ENCODE peak calls at places on chromosomes 13 and 19, in ten cellular contexts. One of them, this sample, is unnamed.

GRCh38 chr13:32142956-32143375 is 111.4 kb downstream of the FRY start:
- DNase-seq in IMR-90: peak; percentile 52
- DNase-seq in H54: no peak
- DNase-seq in uterus: no peak
- DNase-seq in NB4: peak; percentile 67
- DNase-seq in body of pancreas: no peak
- DNase-seq in heart left ventricle: no peak
- DNase-seq in breast epithelium: no peak
- DNase-seq in tibial nerve: no peak
- DNase-seq in transverse colon: no peak
- DNase-seq in this sample: no peak

GRCh38 chr13:106104281-106104901 is 431.1 kb downstream of the EFNB2 start:
- DNase-seq in H54: peak; percentile 83
- DNase-seq in uterus: no peak
- DNase-seq in tibial nerve: no peak
- DNase-seq in transverse colon: no peak
- DNase-seq in NB4: no peak
- DNase-seq in heart left ventricle: no peak
- DNase-seq in body of pancreas: no peak
- DNase-seq in IMR-90: peak; percentile 91
- DNase-seq in breast epithelium: no peak
- DNase-seq in this sample: no peak

GRCh38 chr19:29107831-29108230 is 105.1 kb downstream of the UQCRFS1 start:
- DNase-seq in uterus: no peak
- DNase-seq in breast epithelium: no peak
- DNase-seq in body of pancreas: no peak
- DNase-seq in heart left ventricle: no peak
- DNase-seq in H54: no peak
- DNase-seq in tibial nerve: no peak
- DNase-seq in IMR-90: no peak
- DNase-seq in transverse colon: no peak
- DNase-seq in NB4: no peak
- DNase-seq in this sample: no peak

GRCh38 chr19:18091217-18091608 is 4.5 kb upstream of the IL12RB1 start:
- DNase-seq in breast epithelium: no peak
- DNase-seq in body of pancreas: peak; percentile 33
- DNase-seq in heart left ventricle: peak; percentile 68
- DNase-seq in H54: no peak
- DNase-seq in uterus: no peak
- DNase-seq in transverse colon: peak; percentile 78
- DNase-seq in NB4: peak; percentile 81
- DNase-seq in tibial nerve: peak; percentile 53
- DNase-seq in IMR-90: no peak
- DNase-seq in this sample: peak; percentile 79

GRCh38 chr13:50116430-50116973 is 101.3 kb downstream of the KCNRG start:
- DNase-seq in H54: no peak
- DNase-seq in transverse colon: no peak
- DNase-seq in heart left ventricle: no peak
- DNase-seq in IMR-90: peak; percentile 19
- DNase-seq in body of pancreas: no peak
- DNase-seq in breast epithelium: no peak
- DNase-seq in uterus: no peak
- DNase-seq in tibial nerve: no peak
- DNase-seq in NB4: no peak
- DNase-seq in this sample: no peak

GRCh38 chr13:51261610-51262249 is 39.5 kb downstream of the FAM124A start:
- DNase-seq in heart left ventricle: no peak
- DNase-seq in NB4: no peak
- DNase-seq in body of pancreas: no peak
- DNase-seq in uterus: no peak
- DNase-seq in IMR-90: no peak
- DNase-seq in tibial nerve: no peak
- DNase-seq in transverse colon: no peak
- DNase-seq in breast epithelium: no peak
- DNase-seq in H54: no peak
- DNase-seq in this sample: no peak

GRCh38 chr13:72537400-72537780 is 190.0 kb downstream of the MZT1 start:
- DNase-seq in tibial nerve: no peak
- DNase-seq in transverse colon: no peak
- DNase-seq in uterus: no peak
- DNase-seq in heart left ventricle: no peak
- DNase-seq in H54: no peak
- DNase-seq in NB4: no peak
- DNase-seq in body of pancreas: no peak
- DNase-seq in IMR-90: no peak
- DNase-seq in breast epithelium: no peak
- DNase-seq in this sample: no peak

GRCh38 chr19:39409207-39409885 is 2.7 kb downstream of the ZFP36 start:
- DNase-seq in body of pancreas: peak; percentile 96
- DNase-seq in IMR-90: peak; percentile 61
- DNase-seq in H54: peak; percentile 75
- DNase-seq in tibial nerve: peak; percentile 89
- DNase-seq in uterus: peak; percentile 95
- DNase-seq in transverse colon: peak; percentile 96
- DNase-seq in NB4: peak; percentile 72
- DNase-seq in breast epithelium: peak; percentile 97
- DNase-seq in heart left ventricle: peak; percentile 94
- DNase-seq in this sample: peak; percentile 96

GRCh38 chr13:114236224-114236623 is 1.5 kb downstream of the CDC16 start:
- DNase-seq in heart left ventricle: no peak
- DNase-seq in transverse colon: no peak
- DNase-seq in NB4: no peak
- DNase-seq in body of pancreas: no peak
- DNase-seq in tibial nerve: no peak
- DNase-seq in H54: no peak
- DNase-seq in uterus: no peak
- DNase-seq in breast epithelium: no peak
- DNase-seq in IMR-90: no peak
- DNase-seq in this sample: no peak

GRCh38 chr13:26062853-26063444 is 11.1 kb upstream of the SHISA2 start:
- DNase-seq in uterus: no peak
- DNase-seq in IMR-90: peak; percentile 33
- DNase-seq in NB4: peak; percentile 75
- DNase-seq in tibial nerve: peak; percentile 59
- DNase-seq in transverse colon: peak; percentile 15
- DNase-seq in H54: no peak
- DNase-seq in body of pancreas: peak; percentile 55
- DNase-seq in breast epithelium: no peak
- DNase-seq in heart left ventricle: peak; percentile 44
- DNase-seq in this sample: no peak

GRCh38 chr19:7069904-7070226 is 362 bp downstream of the ZNF557 start:
- DNase-seq in breast epithelium: no peak
- DNase-seq in heart left ventricle: no peak
- DNase-seq in H54: no peak
- DNase-seq in tibial nerve: no peak
- DNase-seq in transverse colon: no peak
- DNase-seq in NB4: no peak
- DNase-seq in uterus: no peak
- DNase-seq in body of pancreas: no peak
- DNase-seq in IMR-90: no peak
- DNase-seq in this sample: no peak

GRCh38 chr13:96238861-96239260 is 149.0 kb downstream of the HS6ST3 start:
- DNase-seq in NB4: no peak
- DNase-seq in breast epithelium: no peak
- DNase-seq in IMR-90: no peak
- DNase-seq in transverse colon: no peak
- DNase-seq in tibial nerve: no peak
- DNase-seq in heart left ventricle: no peak
- DNase-seq in H54: no peak
- DNase-seq in body of pancreas: no peak
- DNase-seq in uterus: no peak
- DNase-seq in this sample: no peak

GRCh38 chr19:31911577-31911976 is 433.8 kb upstream of the ZNF507 start:
- DNase-seq in uterus: no peak
- DNase-seq in breast epithelium: no peak
- DNase-seq in H54: no peak
- DNase-seq in body of pancreas: no peak
- DNase-seq in transverse colon: no peak
- DNase-seq in tibial nerve: no peak
- DNase-seq in heart left ventricle: no peak
- DNase-seq in IMR-90: no peak
- DNase-seq in NB4: no peak
- DNase-seq in this sample: no peak

DNA sequence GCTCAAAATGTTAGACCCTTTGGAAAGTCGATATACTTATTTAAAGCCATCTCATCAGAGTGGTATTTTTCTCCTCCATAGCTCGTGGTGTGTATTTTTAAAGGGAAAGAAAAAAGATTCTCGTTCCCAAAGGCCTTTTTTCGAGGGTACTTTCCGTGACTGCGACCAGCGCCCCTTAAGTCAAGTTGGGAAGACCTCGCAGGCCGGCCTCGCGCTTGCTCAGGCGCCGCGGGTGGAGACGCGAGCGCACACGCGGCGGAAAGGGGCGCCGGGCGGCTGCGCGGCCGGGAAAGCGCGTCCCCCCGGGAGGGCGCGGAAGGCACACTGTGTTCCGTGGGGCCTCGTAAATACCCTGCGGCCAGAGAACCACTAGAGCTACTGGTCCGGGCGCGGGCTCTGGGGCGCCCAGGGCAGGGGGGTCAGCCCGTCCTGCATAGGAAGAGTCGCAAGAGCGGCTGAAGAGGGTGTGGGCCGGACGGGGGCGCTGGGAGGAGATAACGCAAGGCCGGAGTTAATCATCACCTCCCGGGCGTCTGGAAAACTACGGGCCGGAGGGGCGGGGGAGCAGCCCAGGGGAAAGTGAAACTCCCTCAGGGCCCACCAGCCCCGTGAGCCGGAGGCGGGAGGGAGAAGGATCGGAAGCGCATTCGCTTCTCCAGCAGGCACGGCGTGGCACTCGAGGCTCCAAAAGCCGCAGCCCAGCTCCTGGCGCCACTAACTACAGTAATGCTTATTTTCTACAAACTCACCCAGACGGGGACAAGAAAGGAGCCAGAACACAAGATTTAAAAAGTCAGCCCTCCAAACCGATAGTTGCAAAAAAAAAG is 1.2 kb upstream of the WBP4 start:
- DNase-seq in breast epithelium: peak; percentile 75
- DNase-seq in heart left ventricle: peak; percentile 90
- DNase-seq in tibial nerve: peak; percentile 79
- DNase-seq in transverse colon: peak; percentile 94
- DNase-seq in IMR-90: peak; percentile 87
- DNase-seq in NB4: peak; percentile 98
- DNase-seq in body of pancreas: peak; percentile 92
- DNase-seq in H54: peak; percentile 32
- DNase-seq in uterus: peak; percentile 91
- DNase-seq in this sample: peak; percentile 96
- TF ChIP-seq POLR2A in breast epithelium: no peak
- TF ChIP-seq POLR2A in heart left ventricle: peak; percentile 69
- TF ChIP-seq POLR2A in tibial nerve: peak; percentile 73
- TF ChIP-seq POLR2A in transverse colon: peak; percentile 71
- TF ChIP-seq POLR2A in IMR-90: peak; percentile 75
- TF ChIP-seq POLR2A in NB4: peak; percentile 68
- TF ChIP-seq POLR2A in body of pancreas: peak; percentile 80
- TF ChIP-seq POLR2A in H54: peak; percentile 44
- TF ChIP-seq POLR2A in uterus: peak; percentile 28
- TF ChIP-seq POLR2A in this sample: no peak

DNA sequence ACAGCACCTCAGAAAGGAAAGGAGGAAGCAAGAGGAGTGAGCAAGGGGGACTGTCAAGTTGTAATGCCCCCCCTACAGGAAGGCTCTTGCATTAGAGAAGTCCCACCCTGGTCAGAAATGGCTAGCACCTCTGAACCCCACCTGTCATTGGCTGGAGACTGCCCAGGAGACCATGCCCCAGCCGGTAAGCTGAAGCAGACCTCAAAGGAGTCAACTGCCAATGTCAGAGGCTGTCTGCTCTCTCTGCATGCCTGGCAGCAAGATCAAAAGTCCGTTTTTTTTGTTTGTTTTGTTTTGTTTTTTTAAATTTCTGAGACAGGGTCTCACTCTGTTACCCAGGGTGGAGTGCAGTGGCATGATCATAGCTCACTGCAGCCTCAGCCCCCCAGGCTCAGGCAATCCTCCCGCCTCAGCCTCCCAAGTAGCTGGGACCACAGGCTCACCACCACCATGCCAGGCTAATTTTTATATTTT is 8.1 kb upstream of the BCL3 start:
- DNase-seq in NB4: peak; percentile 50
- DNase-seq in body of pancreas: no peak
- DNase-seq in breast epithelium: no peak
- DNase-seq in IMR-90: no peak
- DNase-seq in transverse colon: no peak
- DNase-seq in uterus: no peak
- DNase-seq in heart left ventricle: no peak
- DNase-seq in H54: no peak
- DNase-seq in tibial nerve: no peak
- DNase-seq in this sample: no peak
- TF ChIP-seq POLR2A in NB4: no peak
- TF ChIP-seq POLR2A in body of pancreas: no peak
- TF ChIP-seq POLR2A in breast epithelium: no peak
- TF ChIP-seq POLR2A in IMR-90: no peak
- TF ChIP-seq POLR2A in transverse colon: no peak
- TF ChIP-seq POLR2A in uterus: no peak
- TF ChIP-seq POLR2A in heart left ventricle: no peak
- TF ChIP-seq POLR2A in H54: no peak
- TF ChIP-seq POLR2A in tibial nerve: no peak
- TF ChIP-seq POLR2A in this sample: no peak

GRCh38 chr19:1009043-1009975 is 9.1 kb downstream of the GRIN3B start:
- DNase-seq in breast epithelium: no peak
- DNase-seq in IMR-90: peak; percentile 83
- DNase-seq in H54: peak; percentile 77
- DNase-seq in transverse colon: peak; percentile 32
- DNase-seq in body of pancreas: no peak
- DNase-seq in heart left ventricle: no peak
- DNase-seq in NB4: no peak
- DNase-seq in uterus: peak; percentile 81
- DNase-seq in tibial nerve: no peak
- DNase-seq in this sample: no peak
- TF ChIP-seq POLR2A in breast epithelium: no peak
- TF ChIP-seq POLR2A in IMR-90: no peak
- TF ChIP-seq POLR2A in H54: no peak
- TF ChIP-seq POLR2A in transverse colon: no peak
- TF ChIP-seq POLR2A in body of pancreas: no peak
- TF ChIP-seq POLR2A in heart left ventricle: no peak
- TF ChIP-seq POLR2A in NB4: no peak
- TF ChIP-seq POLR2A in uterus: no peak
- TF ChIP-seq POLR2A in tibial nerve: no peak
- TF ChIP-seq POLR2A in this sample: no peak

GRCh38 chr13:98158172-98158907 is 15.4 kb downstream of the FARP1 start:
- DNase-seq in body of pancreas: peak; percentile 60
- DNase-seq in breast epithelium: no peak
- DNase-seq in IMR-90: no peak
- DNase-seq in transverse colon: no peak
- DNase-seq in tibial nerve: no peak
- DNase-seq in H54: no peak
- DNase-seq in NB4: no peak
- DNase-seq in uterus: no peak
- DNase-seq in heart left ventricle: peak; percentile 31
- DNase-seq in this sample: no peak

GRCh38 chr13:98157188-98157587 is 14.3 kb downstream of the FARP1 start:
- DNase-seq in IMR-90: peak; percentile 40
- DNase-seq in body of pancreas: no peak
- DNase-seq in uterus: no peak
- DNase-seq in tibial nerve: no peak
- DNase-seq in breast epithelium: no peak
- DNase-seq in transverse colon: no peak
- DNase-seq in heart left ventricle: no peak
- DNase-seq in H54: no peak
- DNase-seq in NB4: no peak
- DNase-seq in this sample: no peak

GRCh38 chr13:98157609-98158008 is 14.7 kb downstream of the FARP1 start:
- DNase-seq in tibial nerve: no peak
- DNase-seq in uterus: no peak
- DNase-seq in heart left ventricle: no peak
- DNase-seq in breast epithelium: no peak
- DNase-seq in body of pancreas: no peak
- DNase-seq in transverse colon: no peak
- DNase-seq in NB4: no peak
- DNase-seq in H54: no peak
- DNase-seq in IMR-90: no peak
- DNase-seq in this sample: no peak

GRCh38 chr13:98162935-98163334 is 14.1 kb downstream of the RNF113B start:
- DNase-seq in H54: no peak
- DNase-seq in transverse colon: no peak
- DNase-seq in heart left ventricle: no peak
- DNase-seq in IMR-90: no peak
- DNase-seq in uterus: no peak
- DNase-seq in body of pancreas: no peak
- DNase-seq in breast epithelium: no peak
- DNase-seq in tibial nerve: no peak
- DNase-seq in NB4: no peak
- DNase-seq in this sample: no peak
- TF ChIP-seq POLR2A in H54: no peak
- TF ChIP-seq POLR2A in transverse colon: no peak
- TF ChIP-seq POLR2A in heart left ventricle: no peak
- TF ChIP-seq POLR2A in IMR-90: no peak
- TF ChIP-seq POLR2A in uterus: no peak
- TF ChIP-seq POLR2A in body of pancreas: no peak
- TF ChIP-seq POLR2A in breast epithelium: no peak
- TF ChIP-seq POLR2A in tibial nerve: no peak
- TF ChIP-seq POLR2A in NB4: no peak
- TF ChIP-seq POLR2A in this sample: no peak

This sample was measured in suprapubic skin.